ENCODE peak calls at places on chromosomes 12 and 14, in seven cellular contexts. K is heart left ventricle; W is T-helper 17 cell; C is KG1; V is activated CD4-positive, alpha-beta T cell treated with anti-CD3 and anti-CD28 coated beads for 4 hours; J is type B pancreatic cell; N is NCI-H1092. E is an unnamed sample.

GRCh38 chr12:98373019-98373554 is 142.3 kb upstream of the TMPO start:
- DNase-seq in C (peak), N (peak), J (no peak), W (no peak), V (no peak), K (no peak), E (no peak)

GRCh38 chr14:93219103-93219726 is 12.2 kb downstream of the UBR7 start:
- DNase-seq in K (no peak), V (peak), W (peak), N (peak), C (no peak), J (no peak), E (no peak)

GRCh38 chr12:14768823-14769405 is 34.4 kb downstream of the WBP11 start:
- DNase-seq in N (no peak), J (no peak), W (peak), C (no peak), K (no peak), V (peak), E (no peak)

GRCh38 chr12:1688086-1688710 is 2.7 kb upstream of the ADIPOR2 start:
- DNase-seq in K (no peak), C (no peak), W (no peak), J (no peak), N (no peak), V (no peak), E (no peak)

GRCh38 chr12:50985322-50985721 is 33.0 kb downstream of the HIGD1C start:
- DNase-seq in N (no peak), V (no peak), C (no peak), J (no peak), W (no peak), K (no peak), E (peak)

GRCh38 chr14:74568380-74568649 is 43.7 kb downstream of the LTBP2 start:
- DNase-seq in J (no peak), C (no peak), W (no peak), N (no peak), V (no peak), K (no peak), E (no peak)

GRCh38 chr14:99207456-99207855 is 64.5 kb downstream of the BCL11B start:
- DNase-seq in J (no peak), C (no peak), W (no peak), V (no peak), N (no peak), K (no peak), E (no peak)

GRCh38 chr12:127742231-127742630 is 524.7 kb upstream of the TMEM132C start:
- DNase-seq in C (no peak), V (no peak), K (no peak), W (no peak), N (no peak), J (no peak), E (no peak)

GRCh38 chr14:55313480-55313879 is 42.3 kb downstream of the FBXO34 start:
- DNase-seq in W (no peak), K (no peak), C (no peak), V (no peak), J (no peak), N (no peak), E (no peak)

GRCh38 chr12:5571115-5571514 is 139.2 kb downstream of the NTF3 start:
- DNase-seq in K (no peak), V (no peak), N (no peak), W (no peak), C (no peak), J (no peak), E (no peak)

GRCh38 chr12:124423683-124424515 is 129.0 kb downstream of the RFLNA start:
- DNase-seq in K (no peak), C (no peak), N (no peak), W (no peak), V (no peak), J (no peak), E (no peak)

GRCh38 chr12:2681426-2682205 is 113.2 kb upstream of the FKBP4 start:
- DNase-seq in N (no peak), W (no peak), K (no peak), V (no peak), J (no peak), C (no peak), E (no peak)

GRCh38 chr12:49014547-49014946 is 4.0 kb downstream of the PRKAG1 start:
- DNase-seq in N (no peak), W (no peak), C (no peak), J (no peak), V (no peak), K (no peak), E (peak)

GRCh38 chr12:93006655-93007208 is 77.6 kb upstream of the EEA1 start:
- DNase-seq in C (no peak), K (no peak), W (no peak), V (no peak), N (no peak), J (no peak), E (no peak)

GRCh38 chr12:58882796-58883195 is 37.5 kb downstream of the LRIG3 start:
- DNase-seq in N (peak), C (no peak), K (no peak), J (no peak), V (no peak), W (no peak), E (no peak)

GRCh38 chr14:50340945-50341344 is 28.8 kb downstream of the DMAC2L start:
- DNase-seq in N (no peak), W (no peak), C (no peak), V (no peak), K (no peak), J (no peak), E (no peak)

GRCh38 chr14:81450100-81450531 is 50.0 kb upstream of the STON2 start:
- DNase-seq in J (no peak), V (no peak), C (no peak), N (peak), K (peak), W (no peak), E (peak)

GRCh38 chr12:27524839-27525238 is 833 bp downstream of the PPFIBP1 start:
- DNase-seq in N (no peak), C (no peak), K (no peak), W (no peak), J (no peak), V (no peak), E (no peak)

GRCh38 chr14:24940213-24940783 is 109.6 kb downstream of the STXBP6 start:
- DNase-seq in K (no peak), V (no peak), C (no peak), N (no peak), W (no peak), J (no peak), E (no peak)

GRCh38 chr12:51970904-51971646 is 19.6 kb downstream of the ACVR1B start:
- DNase-seq in N (no peak), C (no peak), V (peak), W (peak), J (no peak), K (no peak), E (no peak)

GRCh38 chr14:69226178-69226577 is 33.8 kb upstream of the GALNT16 start:
- DNase-seq in V (no peak), C (no peak), J (no peak), K (no peak), N (no peak), W (no peak), E (no peak)

GRCh38 chr12:110669193-110669502 is 19.8 kb downstream of the HVCN1 start:
- DNase-seq in N (no peak), C (no peak), K (no peak), J (no peak), W (no peak), V (no peak), E (no peak)

GRCh38 chr14:103108749-103109207 is 14.3 kb downstream of the EXOC3L4 start:
- DNase-seq in J (no peak), W (no peak), C (no peak), K (no peak), N (no peak), V (peak), E (peak)

GRCh38 chr12:104286538-104287482 is 16.7 kb upstream of the EID3 start:
- DNase-seq in V (peak), J (peak), C (peak), W (peak), K (peak), N (peak), E (peak)

GRCh38 chr12:70049596-70050360 is 193.5 kb upstream of the CNOT2 start:
- DNase-seq in V (no peak), K (no peak), C (no peak), W (no peak), J (no peak), N (no peak), E (no peak)

GRCh38 chr12:68037616-68038255 is 48.5 kb downstream of the IFNG-AS1 start:
- DNase-seq in C (no peak), N (no peak), J (no peak), K (no peak), W (no peak), V (no peak), E (no peak)

GRCh38 chr12:65936529-65936911 is 112.2 kb downstream of the HMGA2 start:
- DNase-seq in W (no peak), K (no peak), C (no peak), J (no peak), N (no peak), V (no peak), E (no peak)

GRCh38 chr14:71665157-71665556 is 267.1 kb upstream of the RGS6 start:
- DNase-seq in C (no peak), W (no peak), J (no peak), N (no peak), K (no peak), V (no peak), E (no peak)

GRCh38 chr12:12350868-12351463 is 924 bp upstream of the MANSC1 start:
- DNase-seq in N (no peak), W (no peak), J (no peak), C (no peak), K (no peak), V (no peak), E (no peak)

GRCh38 chr12:54601841-54602240 is 13.4 kb upstream of the PPP1R1A start:
- DNase-seq in C (no peak), K (no peak), V (no peak), W (no peak), J (no peak), N (no peak), E (no peak)

GRCh38 chr12:110109837-110110535 is 14.2 kb upstream of the IFT81 start:
- DNase-seq in W (no peak), V (no peak), K (no peak), N (no peak), C (no peak), J (no peak), E (no peak)

GRCh38 chr14:37669242-37669641 is 73.8 kb downstream of the TTC6 start:
- DNase-seq in V (no peak), N (no peak), C (no peak), W (no peak), J (no peak), K (no peak), E (no peak)

GRCh38 chr12:49052451-49053208 is 8.0 kb downstream of the KMT2D start:
- DNase-seq in N (no peak), C (no peak), W (no peak), K (no peak), J (no peak), V (no peak), E (no peak)

GRCh38 chr12:70306676-70307075 is 59.4 kb upstream of the KCNMB4 start:
- DNase-seq in C (no peak), V (no peak), W (no peak), N (no peak), K (no peak), J (no peak), E (no peak)

GRCh38 chr12:130555628-130556485 is 160.2 kb downstream of the RIMBP2 start:
- DNase-seq in W (no peak), J (no peak), N (peak), K (no peak), C (no peak), V (no peak), E (no peak)

GRCh38 chr12:131133015-131133905 is 179.6 kb downstream of the ADGRD1 start:
- DNase-seq in V (no peak), W (no peak), J (peak), C (no peak), K (no peak), N (no peak), E (no peak)

E was measured in gastrocnemius medialis.